ENCODE peak calls at places on chromosomes 4 and X, in eight cellular contexts. S is foreskin fibroblast, L is adrenal gland, F is pancreas, P is upper lobe of right lung, A is breast epithelium, J is RWPE1, E is ascending aorta. U is an unnamed sample.

GRCh38 chr4:173013232-173013932 is 155.2 kb upstream of the GALNT7 start:
- DNase-seq in S (peak), L (peak), A (no peak), E (no peak), P (no peak), F (no peak), J (peak), U (peak)

GRCh38 chr4:4974727-4975126 is 44.5 kb downstream of the CYTL1 start:
- DNase-seq in S (no peak), A (no peak), E (no peak), P (no peak), J (no peak), F (no peak), L (no peak), U (no peak)

GRCh38 chr4:2793920-2794706 is 1.2 kb downstream of the SH3BP2 start:
- DNase-seq in J (no peak), E (peak), P (peak), S (peak), A (peak), L (peak), F (peak), U (peak)

GRCh38 chrX:117895418-117895817 is 221.2 kb downstream of the KLHL13 start:
- DNase-seq in J (no peak), S (no peak), P (no peak), E (no peak), F (no peak), A (no peak), L (no peak), U (no peak)

GRCh38 chr4:122152699-122153328 is 683 bp downstream of the BLTP1 start:
- DNase-seq in F (peak), J (peak), E (no peak), P (peak), S (peak), A (peak), L (peak), U (peak)

GRCh38 chr4:57499786-57500185 is 389.6 kb upstream of the IGFBP7 start:
- DNase-seq in E (no peak), A (no peak), L (no peak), S (no peak), J (peak), F (no peak), P (no peak), U (no peak)

GRCh38 chr4:77699731-77700210 is 94.2 kb downstream of the CXCL13 start:
- DNase-seq in L (no peak), A (no peak), E (no peak), P (no peak), S (peak), J (peak), F (no peak), U (peak)

GRCh38 chrX:28135378-28136047 is 154.3 kb upstream of the DCAF8L1 start:
- DNase-seq in J (no peak), A (no peak), F (no peak), S (peak), L (no peak), E (no peak), P (no peak), U (no peak)

GRCh38 chrX:40151211-40152172 is 53.7 kb upstream of the BCOR start:
- DNase-seq in F (peak), A (no peak), L (no peak), P (peak), S (no peak), J (no peak), E (no peak), U (no peak)

GRCh38 chr4:52588097-52588496 is 71.0 kb downstream of the USP46 start:
- DNase-seq in F (no peak), S (peak), J (peak), P (no peak), E (no peak), L (no peak), A (no peak), U (peak)

GRCh38 chr4:176335421-176335820 is 15.7 kb downstream of the SPCS3 start:
- DNase-seq in J (no peak), P (no peak), S (peak), L (no peak), E (no peak), F (no peak), A (no peak), U (no peak)

GRCh38 chr4:1593458-1593857 is 90.7 kb downstream of the FAM53A start:
- DNase-seq in A (no peak), S (no peak), P (peak), E (no peak), L (no peak), J (no peak), F (peak), U (no peak)

GRCh38 chr4:41935652-41936021 is 408 bp downstream of the TMEM33 start:
- DNase-seq in S (peak), F (no peak), P (no peak), L (peak), A (no peak), E (no peak), J (peak), U (no peak)

GRCh38 chrX:107676559-107677378 is 48.5 kb downstream of the PRPS1 start:
- DNase-seq in L (peak), J (peak), A (peak), E (peak), F (peak), S (peak), P (peak), U (peak)

GRCh38 chrX:65595460-65595876 is 60.9 kb upstream of the LAS1L start:
- DNase-seq in F (peak), A (peak), E (peak), J (peak), S (peak), L (peak), P (peak), U (peak)

GRCh38 chrX:154411322-154411980 is at the start of gene TAFAZZIN:
- DNase-seq in S (peak), E (no peak), L (peak), P (peak), F (peak), A (peak), J (peak), U (peak)

DNA sequence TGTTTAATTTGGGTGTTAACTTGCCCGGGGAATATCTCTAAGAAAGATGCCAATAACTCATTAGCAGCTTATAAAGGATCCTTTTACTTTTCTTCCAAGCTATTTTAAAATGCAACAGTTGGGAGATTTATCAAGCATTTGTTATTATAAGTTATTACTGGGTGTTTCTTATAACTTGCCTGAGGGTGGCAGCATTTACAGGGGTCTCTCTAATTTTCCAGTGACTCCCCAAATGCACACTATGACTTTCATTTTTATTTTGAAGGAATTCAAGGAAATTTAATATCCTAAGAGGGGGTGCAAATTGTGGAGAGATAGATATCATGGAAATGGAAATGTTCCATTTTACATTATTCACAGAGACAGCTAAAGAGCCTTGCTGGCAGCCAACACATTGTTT is 138.0 kb downstream of the PDGFRA start:
- DNase-seq in F (no peak), J (no peak), E (no peak), A (no peak), L (no peak), S (no peak), P (no peak), U (no peak)
- TF ChIP-seq CTCF in F (no peak), J (no peak), E (no peak), A (no peak), L (no peak), S (no peak), P (no peak), U (no peak)

GRCh38 chrX:1093112-1093511 is 119.3 kb downstream of the CRLF2 start:
- DNase-seq in J (no peak), P (no peak), A (no peak), F (no peak), L (no peak), E (no peak), S (peak), U (no peak)
- TF ChIP-seq CTCF in J (no peak), P (no peak), A (no peak), F (no peak), L (no peak), E (no peak), S (no peak), U (no peak)

GRCh38 chr4:40417941-40418340 is 82.8 kb downstream of the CHRNA9 start:
- DNase-seq in P (no peak), A (no peak), S (no peak), L (no peak), E (no peak), F (no peak), J (no peak), U (no peak)
- TF ChIP-seq CTCF in P (no peak), A (no peak), S (no peak), L (no peak), E (no peak), F (no peak), J (no peak), U (no peak)

GRCh38 chrX:130975947-130976346 is 72.9 kb upstream of the ENOX2 start:
- DNase-seq in J (peak), F (no peak), S (peak), P (no peak), A (no peak), L (peak), E (no peak), U (peak)
- TF ChIP-seq CTCF in J (peak), F (peak), S (peak), P (peak), A (no peak), L (peak), E (no peak), U (no peak)

DNA sequence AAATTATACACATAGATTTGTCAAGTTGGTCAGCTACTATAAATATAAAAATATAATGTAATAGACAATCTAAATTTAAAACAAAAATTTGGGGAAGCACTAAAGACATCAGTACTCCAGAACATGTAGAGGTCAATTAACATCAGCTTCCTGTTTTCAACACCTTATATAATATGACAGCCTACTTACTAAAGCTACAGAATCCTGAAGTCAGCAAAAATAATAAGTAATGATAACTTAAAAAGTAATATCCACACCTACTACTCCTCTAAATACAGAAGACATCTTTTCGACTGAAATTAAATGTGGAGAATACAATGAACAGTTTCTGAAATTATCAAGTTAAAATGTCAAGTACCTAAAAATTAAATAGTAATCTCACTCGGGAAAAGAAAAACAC is 118.6 kb downstream of the LRBA start:
- DNase-seq in P (no peak), E (no peak), S (no peak), F (no peak), L (no peak), J (no peak), A (no peak), U (no peak)
- TF ChIP-seq CTCF in P (no peak), E (no peak), S (no peak), F (no peak), L (no peak), J (no peak), A (no peak), U (no peak)

GRCh38 chrX:104347860-104348259 is 93.1 kb upstream of the ESX1 start:
- DNase-seq in P (no peak), A (no peak), E (no peak), L (no peak), J (no peak), F (no peak), S (no peak), U (peak)

GRCh38 chrX:104342065-104342464 is 87.3 kb upstream of the ESX1 start:
- DNase-seq in J (no peak), E (no peak), P (no peak), F (no peak), A (no peak), S (no peak), L (no peak), U (no peak)

DNA sequence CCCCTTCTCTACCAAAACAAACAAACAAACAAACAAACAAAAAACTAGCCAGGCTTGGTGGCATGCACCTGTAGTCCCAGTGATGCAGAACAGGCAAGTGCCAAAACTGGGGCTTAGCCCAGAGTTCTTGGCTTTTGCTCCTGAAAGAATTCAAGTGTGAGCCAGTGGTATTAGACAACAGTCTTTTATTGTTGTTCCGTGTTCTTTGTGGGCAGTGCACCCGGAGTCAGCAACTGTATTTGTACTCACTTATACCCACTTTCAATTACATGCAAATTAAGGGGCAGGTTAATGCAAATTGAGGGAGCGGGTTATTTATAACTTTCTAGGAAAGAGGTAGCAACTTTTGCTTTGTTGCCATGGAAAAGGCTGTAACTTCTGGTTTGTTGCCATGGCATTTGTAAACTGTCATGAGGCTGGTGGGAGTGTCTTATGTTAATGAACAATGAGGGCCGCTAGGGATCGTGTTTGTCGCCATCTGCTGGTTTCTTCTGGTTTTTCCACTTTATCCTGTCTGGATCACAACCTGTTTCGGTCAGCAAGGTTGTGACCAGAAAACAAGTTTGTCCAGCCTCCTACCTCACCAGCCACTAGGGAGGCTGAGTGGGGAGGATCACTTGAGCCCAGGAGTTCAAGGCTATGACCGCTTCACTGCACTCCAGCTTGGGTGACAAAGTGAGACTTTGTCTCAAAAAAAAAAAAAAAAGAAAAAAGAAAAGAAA is 88.8 kb upstream of the ESX1 start:
- DNase-seq in S (peak), E (no peak), F (no peak), L (peak), P (no peak), A (no peak), J (peak), U (peak)
- TF ChIP-seq CTCF in S (peak), E (no peak), F (peak), L (peak), P (peak), A (no peak), J (peak), U (peak)

DNA sequence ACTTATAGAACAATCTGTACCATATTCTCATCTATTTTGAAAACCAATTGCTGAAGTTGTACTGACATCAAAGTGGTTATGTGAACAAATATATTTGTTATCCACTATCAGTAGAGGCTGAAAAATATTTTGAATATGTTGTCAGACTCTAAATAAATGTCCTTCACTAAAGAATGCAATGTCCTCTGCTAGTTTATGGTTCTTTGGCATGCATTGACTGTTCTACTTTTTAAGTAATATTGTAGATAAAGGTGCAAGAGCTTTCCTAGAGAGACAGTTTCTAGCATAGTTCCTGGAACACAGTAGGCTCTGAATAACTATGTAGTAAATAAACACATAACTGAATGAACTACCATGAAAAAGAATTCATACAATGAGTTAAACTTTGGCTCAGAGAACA is 18.2 kb upstream of the COX7B2 start:
- DNase-seq in J (no peak), A (no peak), P (no peak), S (no peak), L (no peak), F (no peak), E (no peak), U (no peak)
- TF ChIP-seq CTCF in J (no peak), A (no peak), P (no peak), S (no peak), L (no peak), F (no peak), E (no peak), U (no peak)

DNA sequence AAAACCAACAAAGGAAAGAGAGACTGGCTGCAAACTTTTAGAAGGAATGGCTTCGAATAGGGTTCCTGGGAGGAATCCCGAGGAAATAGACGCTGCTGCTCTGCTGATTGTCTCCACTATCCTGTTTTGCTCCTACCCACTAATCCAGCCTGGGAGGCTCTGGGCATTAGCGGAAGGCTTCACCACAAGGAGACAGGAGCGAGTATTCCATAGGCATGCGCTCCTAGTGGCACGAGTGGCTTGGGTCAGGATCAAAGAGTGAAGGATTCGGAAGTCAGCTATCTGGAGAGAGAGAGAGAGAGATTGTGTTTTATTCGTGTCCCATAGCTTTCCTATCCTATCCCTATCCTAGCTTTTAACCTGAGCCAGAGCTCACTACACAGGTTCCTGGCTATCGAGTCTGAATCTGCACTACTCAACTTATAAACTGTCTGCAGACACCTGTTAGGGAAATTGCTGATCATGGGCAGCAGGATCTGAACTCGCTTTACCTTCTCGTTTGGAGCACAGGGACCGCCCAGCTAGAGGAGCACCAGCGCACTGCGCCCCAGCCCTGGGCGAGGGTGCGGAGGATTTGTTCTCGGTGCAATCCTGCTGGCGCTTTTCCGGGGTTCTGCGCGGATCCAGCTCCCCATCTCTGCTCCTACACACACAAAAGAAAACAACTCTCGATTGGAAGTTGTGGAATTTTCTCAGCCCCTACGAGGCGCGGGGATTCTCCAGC is 740 bp upstream of the NPY2R start:
- DNase-seq in A (no peak), S (peak), F (peak), J (no peak), L (no peak), P (no peak), E (no peak), U (no peak)
- TF ChIP-seq CTCF in A (no peak), S (no peak), F (no peak), J (no peak), L (no peak), P (no peak), E (no peak), U (no peak)

DNA sequence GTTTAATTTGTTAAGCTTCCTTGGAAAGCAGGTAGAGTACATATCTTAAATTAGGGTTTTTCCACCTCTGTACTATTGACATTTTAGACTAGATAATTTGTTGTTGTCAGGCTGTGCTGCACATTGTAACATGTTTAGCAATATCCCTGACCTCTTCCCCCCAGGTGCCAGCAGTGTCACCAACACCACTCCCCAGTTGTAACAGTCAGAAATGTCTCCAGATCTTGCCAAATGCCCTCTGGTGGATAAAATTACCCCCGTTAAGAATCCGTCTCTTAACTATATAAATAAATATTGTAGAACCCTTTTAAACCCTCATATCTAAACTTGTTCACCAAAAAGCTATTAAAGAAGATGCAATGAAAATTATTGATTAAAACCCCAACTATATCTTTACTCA is 161.5 kb downstream of the ARHGAP6 start:
- DNase-seq in P (no peak), L (no peak), E (no peak), J (no peak), F (no peak), A (no peak), S (no peak), U (peak)
- TF ChIP-seq CTCF in P (no peak), L (no peak), E (no peak), J (no peak), F (peak), A (no peak), S (no peak), U (no peak)

U was measured in Calu3.